ENCODE peak calls at places on chromosomes 2 and 18, in five cellular contexts. One of them, this sample, is unnamed.

GRCh38 chr2:97911210-97911921 is 84.4 kb downstream of the TMEM131 start:
- DNase-seq in adrenal gland: no peak
- DNase-seq in B cell: no peak
- DNase-seq in breast epithelium: no peak
- DNase-seq in lower lobe of right lung: no peak
- DNase-seq in this sample: no peak

GRCh38 chr2:112821142-112821541 is 15.4 kb downstream of the IL1B start:
- DNase-seq in adrenal gland: no peak
- DNase-seq in B cell: no peak
- DNase-seq in breast epithelium: no peak
- DNase-seq in lower lobe of right lung: no peak
- DNase-seq in this sample: no peak

GRCh38 chr2:36277146-36277808 is 78.3 kb upstream of the CRIM1 start:
- DNase-seq in adrenal gland: no peak
- DNase-seq in B cell: no peak
- DNase-seq in breast epithelium: no peak
- DNase-seq in lower lobe of right lung: no peak
- DNase-seq in this sample: no peak

GRCh38 chr2:8538951-8539621 is 142.8 kb upstream of the ID2 start:
- DNase-seq in adrenal gland: no peak
- DNase-seq in B cell: no peak
- DNase-seq in breast epithelium: no peak
- DNase-seq in lower lobe of right lung: no peak
- DNase-seq in this sample: peak

GRCh38 chr18:79575891-79576685 is 103.5 kb upstream of the CTDP1 start:
- DNase-seq in adrenal gland: no peak
- DNase-seq in B cell: no peak
- DNase-seq in breast epithelium: peak
- DNase-seq in lower lobe of right lung: peak
- DNase-seq in this sample: peak

GRCh38 chr2:160266078-160266551 is 66.0 kb upstream of the ITGB6 start:
- DNase-seq in adrenal gland: no peak
- DNase-seq in B cell: no peak
- DNase-seq in breast epithelium: no peak
- DNase-seq in lower lobe of right lung: no peak
- DNase-seq in this sample: no peak

GRCh38 chr2:211455225-211455841 is 898.9 kb downstream of the CPS1 start:
- DNase-seq in adrenal gland: peak
- DNase-seq in B cell: no peak
- DNase-seq in breast epithelium: no peak
- DNase-seq in lower lobe of right lung: no peak
- DNase-seq in this sample: peak

GRCh38 chr2:151718247-151718646 is 16.0 kb downstream of the NEB start:
- DNase-seq in adrenal gland: no peak
- DNase-seq in B cell: no peak
- DNase-seq in breast epithelium: no peak
- DNase-seq in lower lobe of right lung: no peak
- DNase-seq in this sample: no peak

GRCh38 chr18:40413160-40413559 is 1541.9 kb upstream of the PIK3C3 start:
- DNase-seq in adrenal gland: no peak
- DNase-seq in B cell: no peak
- DNase-seq in breast epithelium: no peak
- DNase-seq in lower lobe of right lung: no peak
- DNase-seq in this sample: peak

GRCh38 chr18:14949800-14950415 is 201.9 kb downstream of the ANKRD30B start:
- DNase-seq in adrenal gland: no peak
- DNase-seq in B cell: no peak
- DNase-seq in breast epithelium: no peak
- DNase-seq in lower lobe of right lung: no peak
- DNase-seq in this sample: no peak

GRCh38 chr2:70525032-70525431 is 28.6 kb downstream of the TGFA start:
- DNase-seq in adrenal gland: no peak
- DNase-seq in B cell: no peak
- DNase-seq in breast epithelium: no peak
- DNase-seq in lower lobe of right lung: no peak
- DNase-seq in this sample: no peak

GRCh38 chr2:119178811-119179601 is 20.5 kb upstream of the C1QL2 start:
- DNase-seq in adrenal gland: no peak
- DNase-seq in B cell: no peak
- DNase-seq in breast epithelium: peak
- DNase-seq in lower lobe of right lung: no peak
- DNase-seq in this sample: no peak

GRCh38 chr18:60549338-60549960 is 176.9 kb upstream of the MC4R start:
- DNase-seq in adrenal gland: peak
- DNase-seq in B cell: no peak
- DNase-seq in breast epithelium: no peak
- DNase-seq in lower lobe of right lung: no peak
- DNase-seq in this sample: no peak

GRCh38 chr18:60893331-60894114 is 439.7 kb upstream of the CDH20 start:
- DNase-seq in adrenal gland: no peak
- DNase-seq in B cell: no peak
- DNase-seq in breast epithelium: no peak
- DNase-seq in lower lobe of right lung: no peak
- DNase-seq in this sample: no peak

GRCh38 chr2:86176583-86176982 is 18.7 kb downstream of the IMMT start:
- DNase-seq in adrenal gland: no peak
- DNase-seq in B cell: no peak
- DNase-seq in breast epithelium: no peak
- DNase-seq in lower lobe of right lung: no peak
- DNase-seq in this sample: no peak

GRCh38 chr2:101113441-101114267 is 37.5 kb downstream of the TBC1D8 start:
- DNase-seq in adrenal gland: no peak
- DNase-seq in B cell: no peak
- DNase-seq in breast epithelium: peak
- DNase-seq in lower lobe of right lung: no peak
- DNase-seq in this sample: peak

GRCh38 chr2:54955358-54955673 is 94.9 kb downstream of the RTN4 start:
- DNase-seq in adrenal gland: no peak
- DNase-seq in B cell: no peak
- DNase-seq in breast epithelium: no peak
- DNase-seq in lower lobe of right lung: no peak
- DNase-seq in this sample: no peak

GRCh38 chr2:42928692-42929576 is 136.6 kb upstream of the HAAO start:
- DNase-seq in adrenal gland: no peak
- DNase-seq in B cell: no peak
- DNase-seq in breast epithelium: no peak
- DNase-seq in lower lobe of right lung: no peak
- DNase-seq in this sample: peak

GRCh38 chr2:72040629-72041403 is 106.8 kb downstream of the CYP26B1 start:
- DNase-seq in adrenal gland: no peak
- DNase-seq in B cell: no peak
- DNase-seq in breast epithelium: no peak
- DNase-seq in lower lobe of right lung: no peak
- DNase-seq in this sample: no peak

GRCh38 chr2:23588106-23588505 is 203.1 kb downstream of the KLHL29 start:
- DNase-seq in adrenal gland: peak
- DNase-seq in B cell: no peak
- DNase-seq in breast epithelium: no peak
- DNase-seq in lower lobe of right lung: peak
- DNase-seq in this sample: no peak

GRCh38 chr2:106745468-106745867 is 140.5 kb downstream of the ST6GAL2 start:
- DNase-seq in adrenal gland: no peak
- DNase-seq in B cell: no peak
- DNase-seq in breast epithelium: no peak
- DNase-seq in lower lobe of right lung: no peak
- DNase-seq in this sample: no peak

GRCh38 chr2:202102425-202103005 is 29.5 kb downstream of the KIAA2012 start:
- DNase-seq in adrenal gland: no peak
- DNase-seq in B cell: no peak
- DNase-seq in breast epithelium: no peak
- DNase-seq in lower lobe of right lung: no peak
- DNase-seq in this sample: no peak

GRCh38 chr2:213722564-213722963 is 438.3 kb downstream of the SPAG16 start:
- DNase-seq in adrenal gland: no peak
- DNase-seq in B cell: no peak
- DNase-seq in breast epithelium: no peak
- DNase-seq in lower lobe of right lung: no peak
- DNase-seq in this sample: no peak

GRCh38 chr2:195411219-195411687 is 245.8 kb upstream of the SLC39A10 start:
- DNase-seq in adrenal gland: peak
- DNase-seq in B cell: no peak
- DNase-seq in breast epithelium: no peak
- DNase-seq in lower lobe of right lung: no peak
- DNase-seq in this sample: no peak

GRCh38 chr2:15594291-15595256 is 2.9 kb downstream of the DDX1 start:
- DNase-seq in adrenal gland: no peak
- DNase-seq in B cell: no peak
- DNase-seq in breast epithelium: no peak
- DNase-seq in lower lobe of right lung: no peak
- DNase-seq in this sample: no peak

GRCh38 chr18:25457636-25458035 is 105.7 kb upstream of the ZNF521 start:
- DNase-seq in adrenal gland: no peak
- DNase-seq in B cell: no peak
- DNase-seq in breast epithelium: no peak
- DNase-seq in lower lobe of right lung: no peak
- DNase-seq in this sample: no peak

GRCh38 chr2:105287692-105288091 is 41.8 kb downstream of the TGFBRAP1 start:
- DNase-seq in adrenal gland: peak
- DNase-seq in B cell: no peak
- DNase-seq in breast epithelium: no peak
- DNase-seq in lower lobe of right lung: no peak
- DNase-seq in this sample: peak

GRCh38 chr18:12102136-12102842 is 8.6 kb downstream of the ANKRD62 start:
- DNase-seq in adrenal gland: no peak
- DNase-seq in B cell: no peak
- DNase-seq in breast epithelium: no peak
- DNase-seq in lower lobe of right lung: no peak
- DNase-seq in this sample: no peak

GRCh38 chr2:207792244-207792785 is 22.6 kb upstream of the FZD5 start:
- DNase-seq in adrenal gland: peak
- DNase-seq in B cell: no peak
- DNase-seq in breast epithelium: no peak
- DNase-seq in lower lobe of right lung: no peak
- DNase-seq in this sample: peak

GRCh38 chr2:148720501-148720998 is 76.0 kb downstream of the EPC2 start:
- DNase-seq in adrenal gland: no peak
- DNase-seq in B cell: no peak
- DNase-seq in breast epithelium: no peak
- DNase-seq in lower lobe of right lung: peak
- DNase-seq in this sample: no peak

GRCh38 chr2:182814804-182815203 is 51.6 kb downstream of the FRZB start:
- DNase-seq in adrenal gland: no peak
- DNase-seq in B cell: no peak
- DNase-seq in breast epithelium: no peak
- DNase-seq in lower lobe of right lung: no peak
- DNase-seq in this sample: no peak